ENCODE peak calls at places on chromosomes 2 and 18, in six cellular contexts. One of them, this sample, is unnamed. For H3K9me3, the result is how much of the 10 kb centered on the place peaks cover.

GRCh38 chr18:76414936-76415621 is 80.0 kb downstream of the ZNF516 start:
- DNase-seq in psoas muscle: no peak
- DNase-seq in Peyer's patch: no peak
- DNase-seq in spleen: no peak
- DNase-seq in A549: no peak
- DNase-seq in H1: no peak
- DNase-seq in this sample: no peak

GRCh38 chr18:63285332-63285731 is 34.2 kb downstream of the BCL2 start:
- DNase-seq in Peyer's patch: peak
- DNase-seq in H1: no peak
- DNase-seq in psoas muscle: no peak
- DNase-seq in A549: no peak
- DNase-seq in spleen: peak
- DNase-seq in this sample: no peak

GRCh38 chr2:70113396-70114100 is 26.3 kb downstream of the PCBP1 start:
- DNase-seq in H1: no peak
- DNase-seq in A549: no peak
- DNase-seq in psoas muscle: no peak
- DNase-seq in spleen: no peak
- DNase-seq in Peyer's patch: no peak
- DNase-seq in this sample: no peak

GRCh38 chr2:8576525-8577157 is 105.2 kb upstream of the ID2 start:
- DNase-seq in spleen: peak
- DNase-seq in A549: no peak
- DNase-seq in H1: no peak
- DNase-seq in Peyer's patch: peak
- DNase-seq in psoas muscle: no peak
- DNase-seq in this sample: no peak

GRCh38 chr2:47039502-47039870 is 115.6 kb downstream of the STPG4 start:
- DNase-seq in psoas muscle: no peak
- DNase-seq in Peyer's patch: no peak
- DNase-seq in A549: no peak
- DNase-seq in spleen: no peak
- DNase-seq in H1: no peak
- DNase-seq in this sample: no peak

GRCh38 chr2:200658278-200658864 is 72.6 kb downstream of the AOX1 start:
- DNase-seq in spleen: no peak
- DNase-seq in Peyer's patch: no peak
- DNase-seq in A549: no peak
- DNase-seq in psoas muscle: no peak
- DNase-seq in H1: no peak
- DNase-seq in this sample: no peak

GRCh38 chr2:10036095-10036879 is 7.1 kb upstream of the KLF11 start:
- DNase-seq in psoas muscle: peak
- DNase-seq in H1: no peak
- DNase-seq in Peyer's patch: no peak
- DNase-seq in spleen: no peak
- DNase-seq in A549: peak
- DNase-seq in this sample: no peak

GRCh38 chr2:153405196-153405595 is 73.4 kb downstream of the RPRM start:
- DNase-seq in psoas muscle: no peak
- DNase-seq in spleen: no peak
- DNase-seq in Peyer's patch: no peak
- DNase-seq in H1: no peak
- DNase-seq in A549: no peak
- DNase-seq in this sample: no peak

GRCh38 chr2:26716340-26716739 is 23.8 kb downstream of the KCNK3 start:
- DNase-seq in Peyer's patch: no peak
- DNase-seq in spleen: no peak
- DNase-seq in H1: no peak
- DNase-seq in psoas muscle: no peak
- DNase-seq in A549: no peak
- DNase-seq in this sample: no peak

DNA sequence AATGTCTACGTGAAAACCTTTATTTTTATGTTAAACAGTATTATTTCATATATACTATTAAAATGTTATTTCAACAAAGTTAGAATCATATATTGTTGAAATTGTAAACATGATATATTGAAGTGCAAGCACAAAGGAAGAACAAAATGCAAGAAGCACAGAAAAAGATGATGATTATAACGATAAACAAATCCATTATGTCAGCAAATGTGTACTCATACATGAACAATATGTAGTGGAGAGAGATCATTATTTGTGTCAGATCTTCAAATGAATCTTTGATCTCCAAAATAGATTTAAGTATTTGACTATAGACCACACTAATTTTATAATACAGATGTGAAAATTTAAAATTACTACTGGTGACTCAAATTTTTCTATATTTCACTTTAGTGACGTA is 1104.4 kb upstream of the CRIM1 start:
- DNase-seq in psoas muscle: no peak
- DNase-seq in Peyer's patch: no peak
- DNase-seq in spleen: no peak
- DNase-seq in A549: no peak
- DNase-seq in H1: no peak
- DNase-seq in this sample: no peak
- H3K9me3 ChIP-seq in psoas muscle: under half
- H3K9me3 ChIP-seq in Peyer's patch: under half
- H3K9me3 ChIP-seq in spleen: under half
- H3K9me3 ChIP-seq in A549: under half
- H3K9me3 ChIP-seq in H1: under half
- H3K9me3 ChIP-seq in this sample: under half

DNA sequence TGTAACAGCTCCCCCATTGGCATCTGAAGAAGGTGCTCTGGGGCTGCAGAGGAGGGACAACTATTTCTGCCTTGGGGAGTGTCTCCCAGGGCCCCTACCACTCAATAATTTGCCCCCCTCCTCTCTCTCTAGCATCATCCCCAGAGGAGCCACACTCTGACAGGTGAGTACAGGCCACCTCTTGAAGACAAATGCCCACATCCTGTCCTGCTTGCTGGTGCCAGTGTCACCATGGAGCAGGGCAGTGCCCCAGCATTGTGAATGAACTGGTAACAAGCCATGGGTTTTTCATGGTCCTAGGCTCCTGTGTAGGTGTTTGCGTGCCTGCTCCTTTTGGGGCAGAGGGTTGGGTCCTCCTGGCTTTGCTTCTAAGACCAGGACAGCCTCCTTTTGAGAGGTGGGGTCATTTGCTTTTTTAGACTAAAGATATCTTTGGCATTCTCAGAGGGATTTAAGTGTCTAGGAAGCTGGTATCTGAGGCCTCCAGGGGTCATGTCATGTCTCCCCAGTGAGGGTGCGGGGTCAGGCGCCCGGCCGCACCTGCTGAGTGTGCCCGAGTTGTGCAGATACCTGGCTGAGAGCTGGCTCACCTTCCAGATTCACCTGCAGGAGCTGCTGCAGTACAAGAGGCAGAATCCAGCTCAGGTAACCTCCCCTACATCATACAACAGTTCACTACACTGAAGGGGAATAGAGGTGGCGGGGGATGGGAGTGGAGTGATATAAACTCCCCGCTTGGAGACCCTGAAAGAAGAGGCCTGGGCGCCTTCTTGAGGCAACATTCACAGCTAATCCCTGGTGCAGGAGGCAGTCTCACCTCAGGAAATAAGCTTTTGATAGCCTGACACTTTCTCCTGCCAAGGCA is 1.8 kb downstream of the RETREG2 start:
- DNase-seq in Peyer's patch: no peak
- DNase-seq in H1: no peak
- DNase-seq in psoas muscle: no peak
- DNase-seq in A549: no peak
- DNase-seq in spleen: no peak
- DNase-seq in this sample: no peak
- H3K4me3 ChIP-seq in Peyer's patch: no peak
- H3K4me3 ChIP-seq in H1: no peak
- H3K4me3 ChIP-seq in psoas muscle: peak
- H3K4me3 ChIP-seq in A549: no peak
- H3K4me3 ChIP-seq in spleen: no peak
- H3K4me3 ChIP-seq in this sample: no peak

DNA sequence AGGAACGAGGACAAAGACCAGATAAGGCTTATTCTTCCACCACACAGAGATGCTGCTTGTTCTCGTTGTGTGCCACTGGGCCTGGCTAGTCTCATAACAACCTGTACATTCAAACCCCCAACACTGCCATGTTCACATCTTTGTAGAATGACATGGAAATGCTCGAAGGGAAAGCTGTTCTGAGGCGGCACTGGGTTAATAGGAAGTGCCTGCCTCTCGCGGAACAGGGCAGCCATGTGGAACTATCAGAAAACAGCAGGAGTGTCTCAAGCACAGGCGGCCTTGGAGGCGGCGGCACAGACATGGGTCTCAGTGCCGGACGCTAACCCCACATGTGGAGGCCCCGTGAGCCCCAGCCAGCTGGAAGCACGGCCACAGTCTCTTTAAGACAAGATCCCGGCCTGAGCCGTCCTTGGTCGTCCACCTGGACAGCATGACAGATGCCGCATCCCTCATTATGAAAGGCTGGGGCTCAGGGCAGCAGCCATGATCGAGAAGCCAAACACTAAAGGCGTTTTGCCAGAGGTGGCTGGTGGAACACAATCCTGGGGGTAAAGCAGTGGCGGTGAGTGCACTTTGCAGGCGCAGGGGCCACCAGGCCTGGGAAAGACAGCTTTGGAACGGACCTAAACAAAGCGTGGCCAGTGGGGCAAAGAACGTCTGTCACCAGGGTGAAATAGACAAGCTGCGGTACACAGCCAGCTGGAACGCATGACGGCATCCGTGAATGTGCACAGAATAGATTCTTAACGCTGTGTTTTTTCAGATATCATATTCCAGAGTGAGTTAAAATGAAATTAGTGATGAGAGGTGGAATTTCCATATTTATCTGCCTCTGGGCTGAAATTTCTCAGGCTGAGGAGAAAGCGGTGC is 161.0 kb downstream of the HDAC4 start:
- DNase-seq in psoas muscle: no peak
- DNase-seq in Peyer's patch: no peak
- DNase-seq in spleen: peak
- DNase-seq in A549: no peak
- DNase-seq in H1: no peak
- DNase-seq in this sample: no peak
- TF ChIP-seq CTCF in psoas muscle: no peak
- TF ChIP-seq CTCF in Peyer's patch: no peak
- TF ChIP-seq CTCF in spleen: no peak
- TF ChIP-seq CTCF in A549: no peak
- TF ChIP-seq CTCF in H1: no peak
- TF ChIP-seq CTCF in this sample: no peak

DNA sequence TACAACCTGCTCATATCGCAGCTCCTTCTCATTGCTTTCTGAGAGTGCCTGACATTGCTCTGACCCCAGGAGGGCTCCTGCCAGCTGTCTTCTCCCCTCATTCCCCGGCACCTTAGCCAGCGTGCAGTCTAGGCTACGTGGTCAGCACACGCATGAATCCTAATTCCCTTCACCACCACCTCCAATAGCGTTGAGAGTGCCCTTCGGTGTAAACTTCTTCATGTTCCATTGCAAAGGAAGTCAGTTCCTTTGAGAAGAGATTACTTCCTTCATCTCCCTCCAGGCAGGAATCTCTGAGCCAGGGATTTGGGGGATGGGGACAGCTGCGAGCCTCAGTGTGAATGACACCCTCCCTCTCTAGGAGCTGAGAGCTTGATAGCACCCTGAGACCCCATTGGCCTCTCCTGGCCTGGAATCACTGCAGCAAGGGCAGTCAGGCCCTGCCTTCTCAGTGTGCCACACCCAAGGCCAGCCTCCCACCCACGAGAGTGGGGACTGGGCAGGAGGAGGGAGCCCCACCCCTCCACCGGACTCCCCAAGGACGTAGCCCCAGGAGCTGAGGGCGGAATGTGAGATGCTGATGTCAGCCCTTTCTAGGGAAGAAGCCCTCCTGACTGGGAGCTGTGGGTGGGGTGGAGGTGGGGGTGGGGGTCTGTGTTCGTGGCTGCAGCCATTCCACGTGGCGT is 53.4 kb downstream of the SLC66A2 start:
- DNase-seq in H1: no peak
- DNase-seq in Peyer's patch: no peak
- DNase-seq in A549: no peak
- DNase-seq in psoas muscle: no peak
- DNase-seq in spleen: peak
- DNase-seq in this sample: no peak
- H3K9me3 ChIP-seq in H1: half or more
- H3K9me3 ChIP-seq in Peyer's patch: under half
- H3K9me3 ChIP-seq in A549: under half
- H3K9me3 ChIP-seq in psoas muscle: under half
- H3K9me3 ChIP-seq in spleen: half or more
- H3K9me3 ChIP-seq in this sample: half or more